ENCODE peak calls at places on chromosomes 11 and 22, in four cellular contexts. G, A, T and Z are unnamed samples.

GRCh38 chr22:25923952-25924351 is 182.0 kb downstream of the MYO18B start:
- DNase-seq in G (no peak), A (no peak), T (no peak), Z (no peak)

GRCh38 chr11:10623797-10624761 is 55.6 kb upstream of the LYVE1 start:
- DNase-seq in T (peak), G (peak), A (peak), Z (peak)

GRCh38 chr22:40685406-40685805 is 6.1 kb downstream of the MCHR1 start:
- DNase-seq in T (no peak), G (no peak), A (no peak), Z (no peak)

GRCh38 chr11:12258451-12258850 is 118.9 kb upstream of the PARVA start:
- DNase-seq in T (peak), G (no peak), A (no peak), Z (no peak)

GRCh38 chr22:32208681-32209080 is 3.8 kb upstream of the RFPL2 start:
- DNase-seq in G (no peak), T (no peak), A (no peak), Z (no peak)

GRCh38 chr22:17239156-17239701 is 20.0 kb upstream of the ADA2 start:
- DNase-seq in T (no peak), A (no peak), G (no peak), Z (no peak)

GRCh38 chr22:22691055-22691454 is 46.6 kb downstream of the GGTLC2 start:
- DNase-seq in G (no peak), T (no peak), A (no peak), Z (no peak)

GRCh38 chr11:26134481-26135355 is 197.2 kb upstream of the ANO3 start:
- DNase-seq in G (no peak), A (no peak), T (peak), Z (no peak)

GRCh38 chr11:17414317-17414737 is 25.9 kb upstream of the KCNJ11 start:
- DNase-seq in A (peak), T (no peak), G (no peak), Z (no peak)

GRCh38 chr22:18114976-18115652 is 4.5 kb downstream of the TUBA8 start:
- DNase-seq in G (no peak), T (no peak), A (no peak), Z (no peak)

GRCh38 chr22:42473484-42474193 is 41.4 kb upstream of the NFAM1 start:
- DNase-seq in T (peak), A (peak), G (no peak), Z (no peak)

GRCh38 chr22:32083000-32083399 is 39.9 kb downstream of the SLC5A1 start:
- DNase-seq in G (no peak), T (no peak), A (no peak), Z (no peak)

GRCh38 chr11:118911113-118911879 is 14.4 kb downstream of the BCL9L start:
- DNase-seq in T (peak), G (peak), A (no peak), Z (no peak)

GRCh38 chr11:46075168-46075567 is 46.1 kb downstream of the PHF21A start:
- DNase-seq in A (no peak), G (no peak), T (peak), Z (no peak)

GRCh38 chr11:9739108-9739507 is 75.2 kb downstream of the SWAP70 start:
- DNase-seq in T (no peak), A (no peak), G (no peak), Z (no peak)

GRCh38 chr22:39712081-39712480 is 141.5 kb downstream of the CACNA1I start:
- DNase-seq in A (no peak), T (no peak), G (no peak), Z (no peak)

GRCh38 chr11:45180158-45180887 is 33.9 kb downstream of the PRDM11 start:
- DNase-seq in T (peak), A (peak), G (peak), Z (no peak)

GRCh38 chr11:70466596-70466995 is 68.3 kb downstream of the CTTN start:
- DNase-seq in G (no peak), T (no peak), A (no peak), Z (no peak)

GRCh38 chr11:11022126-11022730 is 164.4 kb upstream of the ZBED5 start:
- DNase-seq in A (peak), G (no peak), T (peak), Z (no peak)

GRCh38 chr11:63641727-63642126 is 27.5 kb upstream of the PLAAT3 start:
- DNase-seq in G (no peak), T (no peak), A (no peak), Z (no peak)
- TF ChIP-seq CTCF in G (no peak), T (peak), A (no peak), Z (no peak)

GRCh38 chr11:59778122-59778521 is 22.9 kb downstream of the STX3 start:
- DNase-seq in G (no peak), A (peak), T (peak), Z (no peak)

GRCh38 chr11:59773082-59773438 is 17.9 kb downstream of the STX3 start:
- DNase-seq in G (no peak), A (no peak), T (no peak), Z (no peak)

GRCh38 chr11:59777104-59777503 is 21.9 kb downstream of the STX3 start:
- DNase-seq in G (no peak), T (no peak), A (no peak), Z (no peak)

GRCh38 chr11:59779487-59779886 is 24.3 kb downstream of the STX3 start:
- DNase-seq in A (no peak), T (no peak), G (no peak), Z (no peak)

GRCh38 chr11:59776210-59777066 is 21.3 kb downstream of the STX3 start:
- DNase-seq in A (peak), T (peak), G (no peak), Z (no peak)
- H3K27ac ChIP-seq in A (peak), T (peak), G (no peak), Z (no peak)

DNA sequence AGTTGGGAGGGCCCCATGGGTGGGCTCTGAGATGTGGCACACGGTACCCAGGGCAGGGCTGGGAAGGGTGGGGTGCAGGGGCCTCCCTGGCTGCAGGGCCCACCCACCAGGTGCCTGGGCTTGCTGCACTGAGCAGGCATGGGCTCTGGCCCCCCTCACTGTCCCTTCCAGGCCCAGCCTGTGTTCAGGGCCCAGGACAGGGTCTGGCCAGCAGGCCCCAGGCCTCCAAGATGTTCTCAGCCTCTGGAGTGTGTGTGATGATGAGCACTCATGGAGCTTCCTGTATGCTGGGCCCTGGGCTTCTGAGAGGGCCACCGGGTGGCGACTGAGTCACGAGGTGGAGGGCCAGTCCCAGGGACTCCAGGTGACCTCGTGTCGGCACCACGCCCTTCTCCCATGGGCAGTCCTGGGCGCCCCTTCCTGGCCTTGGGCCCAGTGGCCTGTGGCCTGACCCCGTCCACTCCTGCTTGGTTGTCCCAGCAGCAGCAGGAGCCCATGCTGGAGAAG is 55.9 kb upstream of the CCDC188 start:
- DNase-seq in A (peak), T (no peak), G (no peak), Z (no peak)
- H3K4me3 ChIP-seq in A (no peak), T (peak), G (peak), Z (peak)

GRCh38 chr11:117538731-117539130 is 211.1 kb downstream of the CEP164 start:
- DNase-seq in G (no peak), T (no peak), A (no peak), Z (no peak)

GRCh38 chr11:117535870-117536411 is 208.3 kb downstream of the CEP164 start:
- DNase-seq in T (no peak), G (no peak), A (no peak), Z (no peak)

GRCh38 chr11:117532568-117532967 is 204.9 kb downstream of the CEP164 start:
- DNase-seq in A (no peak), G (no peak), T (no peak), Z (no peak)

GRCh38 chr11:117538256-117538655 is 210.6 kb downstream of the CEP164 start:
- DNase-seq in T (no peak), A (no peak), G (no peak), Z (no peak)

GRCh38 chr11:117535201-117535869 is 207.7 kb downstream of the CEP164 start:
- DNase-seq in T (no peak), G (no peak), A (peak), Z (no peak)
- TF ChIP-seq CTCF in T (no peak), G (no peak), A (no peak), Z (no peak)

DNA sequence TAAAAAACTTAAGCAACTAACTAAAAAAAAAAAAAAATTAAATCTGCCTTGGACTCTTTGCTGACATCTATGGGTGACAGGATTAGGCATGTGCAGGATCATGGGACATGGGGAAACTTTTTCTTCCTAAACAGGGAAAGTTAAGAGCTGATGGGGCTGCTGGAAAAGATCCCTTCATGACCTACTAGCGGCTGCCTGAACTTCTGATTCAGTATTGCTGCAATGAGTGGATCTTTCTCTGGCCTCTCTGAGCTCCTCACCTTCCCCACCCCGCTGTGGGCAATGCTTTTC is 25.0 kb downstream of the OR5A2 start:
- DNase-seq in G (no peak), T (no peak), A (no peak), Z (no peak)
- H3K27ac ChIP-seq in G (no peak), T (no peak), A (no peak), Z (no peak)

GRCh38 chr11:78420796-78421209 is 3.2 kb upstream of the GAB2 start:
- DNase-seq in T (no peak), A (peak), G (peak), Z (peak)
- H3K4me3 ChIP-seq in T (no peak), A (no peak), G (no peak), Z (peak)

GRCh38 chr11:134597452-134597851 is 185.4 kb upstream of the B3GAT1 start:
- DNase-seq in G (peak), A (no peak), T (no peak), Z (peak)

GRCh38 chr11:134587345-134587744 is 175.3 kb upstream of the B3GAT1 start:
- DNase-seq in A (no peak), G (no peak), T (no peak), Z (peak)

GRCh38 chr11:134589155-134589554 is 177.1 kb upstream of the B3GAT1 start:
- DNase-seq in T (no peak), A (no peak), G (no peak), Z (peak)

GRCh38 chr11:134596404-134596803 is 184.4 kb upstream of the B3GAT1 start:
- DNase-seq in T (no peak), G (no peak), A (no peak), Z (peak)

DNA sequence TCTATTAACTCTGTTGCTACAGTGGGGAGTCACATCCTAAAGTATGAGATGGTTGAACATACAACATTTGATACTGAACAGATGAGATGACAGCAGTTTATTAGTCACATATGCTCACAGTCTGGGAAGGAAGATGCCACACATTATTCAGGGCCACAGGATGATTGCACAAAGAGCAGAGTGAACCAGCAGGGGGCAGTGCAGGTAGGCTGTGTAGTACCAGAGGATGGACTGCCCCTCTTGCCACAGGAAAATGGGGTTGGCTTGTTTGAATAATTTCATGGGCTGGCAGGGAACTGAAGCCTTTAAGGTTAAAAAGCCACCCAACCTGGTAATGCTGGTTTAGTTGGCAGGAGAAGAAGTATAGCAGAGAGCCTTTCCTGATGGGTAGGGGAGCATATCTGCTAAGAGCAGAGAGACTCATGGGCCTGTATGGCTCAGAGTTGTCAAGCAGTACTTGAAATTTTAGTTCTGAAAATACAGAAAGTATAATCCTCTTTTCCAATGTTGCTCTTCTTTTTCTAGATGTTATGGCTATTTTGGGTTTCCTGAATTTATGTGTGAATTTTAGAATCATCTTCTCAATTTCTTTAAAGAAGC is 180.4 kb upstream of the B3GAT1 start:
- DNase-seq in A (no peak), G (no peak), T (no peak), Z (peak)
- TF ChIP-seq CTCF in A (no peak), G (no peak), T (peak), Z (no peak)

GRCh38 chr11:699753-700152 is 4.1 kb downstream of the TMEM80 start:
- DNase-seq in T (no peak), G (no peak), A (no peak), Z (no peak)

GRCh38 chr11:698493-699115 is 3.0 kb downstream of the TMEM80 start:
- DNase-seq in T (no peak), G (no peak), A (no peak), Z (no peak)

GRCh38 chr11:697811-698311 is 2.2 kb downstream of the TMEM80 start:
- DNase-seq in A (no peak), T (peak), G (no peak), Z (no peak)

GRCh38 chr11:697028-697491 is 1.4 kb downstream of the TMEM80 start:
- DNase-seq in A (peak), T (peak), G (no peak), Z (no peak)

DNA sequence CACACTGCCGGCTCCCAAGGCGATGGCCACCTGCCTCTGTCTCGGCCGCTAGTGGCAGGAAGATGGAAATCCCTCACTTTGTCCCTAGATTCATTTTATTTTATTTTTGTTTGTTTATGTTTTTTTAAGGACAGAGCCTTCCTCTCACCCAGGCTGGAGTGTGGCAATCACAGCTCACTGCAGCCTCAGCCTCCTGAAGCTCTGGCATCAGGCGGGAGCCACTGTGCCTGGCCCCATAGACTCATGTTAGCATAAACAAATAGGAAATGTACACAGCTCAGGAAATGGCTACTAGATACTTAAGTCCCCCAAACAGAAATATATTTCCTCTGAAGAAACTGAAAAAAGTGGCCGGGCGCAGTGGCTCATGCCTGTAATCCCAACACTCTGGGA is 3.5 kb downstream of the TMEM80 start:
- DNase-seq in A (no peak), T (no peak), G (no peak), Z (no peak)
- H3K27ac ChIP-seq in A (no peak), T (no peak), G (no peak), Z (no peak)

DNA sequence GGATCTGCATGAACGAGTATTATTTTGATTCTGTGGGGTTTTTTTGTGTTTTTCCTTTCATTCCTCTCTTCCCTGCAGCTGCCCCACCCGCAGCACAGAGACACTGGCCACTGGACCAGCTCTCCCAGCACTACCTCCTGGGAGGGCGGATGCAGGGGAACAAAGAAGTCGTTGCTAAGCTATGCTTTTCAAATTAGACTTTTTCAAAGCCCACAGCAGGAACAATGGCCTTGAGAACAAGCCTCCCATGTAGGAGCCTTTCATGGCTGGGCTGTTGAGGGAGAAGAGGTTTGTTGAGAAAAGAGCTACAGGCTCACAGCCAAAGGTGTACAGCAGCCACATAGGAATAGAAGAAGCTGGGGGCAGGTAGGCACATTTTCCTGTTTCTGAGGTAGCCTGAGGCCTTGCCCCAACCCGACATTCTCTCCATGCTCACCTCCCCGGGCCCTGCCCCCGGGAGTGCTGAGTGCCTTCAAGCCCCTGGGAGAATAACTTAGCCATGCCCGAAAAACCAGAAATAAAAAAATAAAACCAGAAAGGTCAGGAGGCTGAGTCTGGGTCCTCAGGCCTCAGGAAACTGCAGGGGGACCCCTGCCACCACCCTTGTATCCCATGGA is 20.5 kb upstream of the SYT12 start:
- DNase-seq in A (no peak), G (no peak), T (no peak), Z (no peak)
- H3K4me3 ChIP-seq in A (no peak), G (no peak), T (no peak), Z (no peak)

DNA sequence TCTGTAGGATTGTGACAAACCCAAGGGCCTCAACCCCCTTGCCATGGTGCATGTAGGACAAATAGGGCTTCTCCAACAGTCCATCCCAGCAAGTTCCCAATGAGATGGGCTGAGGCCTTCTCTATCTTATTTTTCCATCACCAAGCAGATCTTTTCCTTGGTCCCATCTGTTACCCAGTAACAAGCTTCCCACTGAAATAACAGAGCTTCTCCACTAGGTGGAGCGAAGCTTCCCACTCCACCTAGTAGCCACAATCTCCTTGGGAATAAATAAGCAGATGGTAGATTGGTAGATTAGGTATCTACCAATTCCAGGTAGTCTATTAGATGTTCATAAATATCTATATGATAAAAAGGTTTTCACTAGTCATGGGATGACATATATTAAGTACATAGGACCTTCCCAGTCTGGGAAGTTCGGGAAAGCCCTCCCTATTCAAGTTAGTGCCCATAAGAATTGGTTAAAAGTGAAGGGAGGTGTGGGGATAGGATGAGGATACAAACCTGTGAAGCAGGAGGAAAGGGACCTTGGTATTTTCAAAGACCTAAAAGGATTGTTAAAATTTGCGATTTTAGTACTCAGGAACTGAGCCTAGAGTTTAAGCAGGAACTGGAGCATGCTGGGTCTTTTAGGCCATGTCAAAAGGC is 5.9 kb upstream of the OR52L1 start:
- DNase-seq in A (peak), T (peak), G (no peak), Z (no peak)
- TF ChIP-seq CTCF in A (peak), T (peak), G (no peak), Z (no peak)